ENCODE peak calls at places on chromosomes 16 and 17, in six cellular contexts. W is transverse colon; N is CD8-positive, alpha-beta memory T cell; T is fibroblast of mammary gland; C is mucosa of descending colon; L is right atrium auricular region. V is an unnamed sample.

GRCh38 chr16:28012031-28012445 is 51.5 kb downstream of the GSG1L start:
- DNase-seq in W (no peak), N (no peak), T (peak), L (no peak), C (no peak), V (no peak)

GRCh38 chr17:60415146-60415545 is 7.1 kb upstream of the CHCT1 start:
- DNase-seq in T (no peak), W (no peak), L (no peak), C (no peak), N (no peak), V (no peak)

GRCh38 chr16:74521691-74522090 is 85.2 kb downstream of the GLG1 start:
- DNase-seq in W (no peak), N (no peak), T (peak), C (no peak), L (no peak), V (no peak)

GRCh38 chr16:48365030-48365600 is 20.1 kb downstream of the SIAH1 start:
- DNase-seq in C (no peak), W (no peak), N (no peak), L (no peak), T (peak), V (no peak)

GRCh38 chr17:58083491-58084316 is 485 bp downstream of the DYNLL2 start:
- DNase-seq in C (peak), W (peak), L (no peak), N (peak), T (peak), V (no peak)

GRCh38 chr17:28406478-28406824 is 439 bp upstream of the SLC46A1 start:
- DNase-seq in T (peak), C (no peak), N (no peak), W (no peak), L (no peak), V (no peak)

GRCh38 chr17:47703191-47703591 is 9.2 kb downstream of the TBKBP1 start:
- DNase-seq in N (peak), L (no peak), C (peak), T (no peak), W (peak), V (no peak)

GRCh38 chr16:14455577-14455976 is 174.5 kb downstream of the PARN start:
- DNase-seq in W (no peak), T (peak), N (no peak), L (no peak), C (no peak), V (no peak)

GRCh38 chr17:46770818-46771600 is 47.5 kb downstream of the WNT3 start:
- DNase-seq in W (peak), T (peak), N (peak), L (no peak), C (peak), V (no peak)

GRCh38 chr16:66298571-66299120 is 67.8 kb upstream of the CDH5 start:
- DNase-seq in L (peak), C (no peak), N (no peak), T (no peak), W (no peak), V (no peak)

GRCh38 chr17:38874505-38875419 is 4.9 kb downstream of the LASP1 start:
- DNase-seq in L (no peak), T (no peak), N (no peak), C (no peak), W (no peak), V (no peak)

GRCh38 chr17:57436565-57436964 is 180.2 kb downstream of the MSI2 start:
- DNase-seq in L (no peak), C (no peak), T (no peak), N (no peak), W (no peak), V (no peak)

GRCh38 chr16:67336646-67337045 is 10.0 kb downstream of the LRRC36 start:
- DNase-seq in C (no peak), T (peak), N (no peak), W (no peak), L (no peak), V (no peak)

GRCh38 chr16:66476328-66477027 is 49.4 kb downstream of the BEAN1 start:
- DNase-seq in L (peak), T (no peak), C (peak), N (peak), W (no peak), V (no peak)

DNA sequence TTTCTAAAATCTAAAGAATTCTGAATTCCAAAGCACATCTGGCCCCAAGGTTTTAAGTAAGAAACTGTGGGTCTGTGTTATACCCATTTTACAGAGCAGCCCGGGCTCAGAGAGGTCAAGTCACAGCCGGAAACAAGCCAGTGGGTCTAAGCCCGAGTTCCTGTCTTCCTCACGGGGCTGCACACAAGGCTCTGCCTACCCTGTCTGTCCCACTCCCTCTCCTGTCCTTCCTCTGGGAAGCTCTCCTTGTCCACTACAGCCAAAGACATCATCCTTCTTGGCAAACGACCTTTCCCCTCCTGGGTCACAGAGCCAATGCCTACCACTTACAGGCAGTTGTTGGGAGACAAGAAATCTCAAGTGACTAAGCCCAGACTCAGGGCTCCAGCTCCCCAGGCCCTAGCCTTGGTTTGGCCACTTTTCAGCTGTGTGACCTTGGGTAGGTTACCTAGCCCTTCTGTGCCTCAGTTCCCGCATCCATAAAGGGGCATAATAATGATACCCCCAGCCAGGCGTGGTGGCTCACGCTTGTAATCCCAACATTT is 55.6 kb upstream of the MAP3K14 start:
- DNase-seq in W (no peak), L (no peak), N (no peak), T (peak), C (no peak), V (no peak)
- H3K4me3 ChIP-seq in W (no peak), L (no peak), N (no peak), T (no peak), C (no peak), V (no peak)

DNA sequence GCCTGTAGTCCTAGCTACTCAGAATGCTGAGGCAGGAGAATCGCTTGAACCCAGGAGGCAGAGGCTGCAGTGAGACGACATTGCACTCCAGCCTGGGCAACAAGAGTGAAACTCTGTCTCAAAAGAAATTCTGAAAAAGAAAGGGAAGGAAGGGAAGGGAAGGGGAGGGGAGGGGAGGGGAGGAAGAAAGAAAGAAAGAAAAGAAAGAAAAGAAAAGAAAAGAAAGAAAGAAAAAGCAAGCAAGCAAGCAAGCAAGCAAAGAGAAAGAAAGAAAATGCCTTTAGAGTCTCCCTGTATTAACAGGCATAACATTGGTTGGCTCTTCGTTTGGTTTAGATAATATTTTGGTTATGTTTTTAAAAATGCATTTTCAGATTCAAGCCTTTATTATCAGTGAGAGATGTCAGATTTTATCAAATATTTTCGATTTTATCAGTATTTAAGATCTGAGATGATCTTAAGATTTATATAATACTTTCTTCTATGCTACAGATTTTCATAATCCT is 281.1 kb downstream of the NPIPA8 start:
- DNase-seq in L (no peak), W (no peak), N (no peak), C (no peak), T (no peak), V (no peak)
- H3K4me3 ChIP-seq in L (no peak), W (no peak), N (no peak), C (no peak), T (no peak), V (no peak)

GRCh38 chr16:31477220-31478216 is 5.4 kb upstream of the SLC5A2 start:
- DNase-seq in L (no peak), N (peak), T (no peak), C (peak), W (peak), V (no peak)
- H3K4me3 ChIP-seq in L (peak), N (peak), T (no peak), C (peak), W (peak), V (peak)

GRCh38 chr17:73950515-73950914 is 253.0 kb upstream of the RPL38 start:
- DNase-seq in L (no peak), C (no peak), T (no peak), N (no peak), W (no peak), V (no peak)

GRCh38 chr17:73952498-73953205 is 250.8 kb upstream of the RPL38 start:
- DNase-seq in N (no peak), C (peak), T (peak), L (no peak), W (peak), V (no peak)

GRCh38 chr17:73949903-73950302 is 253.6 kb upstream of the RPL38 start:
- DNase-seq in N (no peak), T (no peak), W (no peak), C (no peak), L (no peak), V (no peak)

GRCh38 chr17:73953206-73954033 is 250.1 kb upstream of the RPL38 start:
- DNase-seq in W (no peak), N (no peak), T (no peak), L (no peak), C (no peak), V (no peak)

DNA sequence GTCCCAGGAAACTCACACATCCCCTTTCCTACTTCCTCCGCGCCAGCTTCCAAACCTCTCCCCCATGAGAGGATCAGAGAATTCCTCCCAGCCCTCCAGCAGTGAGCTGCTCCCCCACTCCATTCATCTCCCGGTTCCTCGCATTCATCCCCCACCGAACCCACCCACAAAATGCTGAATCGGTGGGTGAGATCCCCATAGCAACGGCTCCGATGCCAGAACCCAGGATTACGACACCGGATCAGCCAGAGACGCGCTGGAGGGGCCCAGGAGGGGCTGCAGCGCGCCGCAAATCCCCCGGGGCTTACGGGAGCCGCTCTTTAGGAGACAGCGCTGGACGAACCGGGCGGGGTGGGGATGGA is 251.4 kb upstream of the RPL38 start:
- DNase-seq in L (no peak), W (no peak), C (no peak), N (no peak), T (no peak), V (no peak)
- H3K4me3 ChIP-seq in L (peak), W (peak), C (no peak), N (no peak), T (peak), V (no peak)

DNA sequence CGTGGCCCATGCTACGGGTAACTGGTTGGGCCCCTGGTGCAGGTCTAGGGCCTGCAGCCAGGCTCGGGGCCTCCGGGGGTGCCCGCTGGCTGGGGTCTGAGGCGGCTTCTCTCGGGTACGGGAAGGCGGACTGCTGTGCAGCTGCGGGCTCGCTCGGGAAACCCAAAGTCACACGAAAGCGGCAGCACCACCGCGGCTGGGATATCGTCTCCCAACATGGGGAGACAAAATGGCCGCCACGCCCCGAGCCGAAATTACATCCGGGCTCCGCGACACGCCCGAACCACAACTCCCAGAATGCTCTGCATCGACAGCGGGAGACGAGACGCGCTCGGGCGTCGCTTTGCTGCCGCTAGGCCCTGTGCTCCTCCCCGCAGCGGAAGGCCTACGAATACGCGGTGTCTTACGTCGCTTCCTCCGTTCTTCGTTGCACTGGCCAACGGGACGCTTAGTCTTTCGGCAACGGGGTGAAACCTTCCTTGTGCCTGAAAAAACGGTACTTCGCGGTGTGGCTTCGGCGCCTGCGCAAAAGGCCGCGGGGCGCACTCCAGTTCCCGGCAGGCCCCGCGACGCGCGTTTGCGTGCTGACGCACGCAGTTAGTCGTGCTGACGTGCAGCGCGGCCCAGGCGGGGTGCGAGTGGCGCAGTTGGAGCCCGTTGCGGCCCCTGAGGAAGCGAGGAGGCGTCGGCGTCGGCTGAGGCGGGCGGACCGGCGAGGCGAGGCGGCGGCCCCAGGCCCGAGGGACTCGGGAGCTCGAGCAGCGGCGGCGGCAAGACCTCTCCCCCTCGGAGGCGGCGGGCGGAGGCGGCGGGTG is at the start of gene SRRM2:
- DNase-seq in L (peak), W (peak), C (peak), T (peak), N (peak), V (peak)
- H3K4me3 ChIP-seq in L (peak), W (peak), C (peak), T (peak), N (peak), V (peak)

DNA sequence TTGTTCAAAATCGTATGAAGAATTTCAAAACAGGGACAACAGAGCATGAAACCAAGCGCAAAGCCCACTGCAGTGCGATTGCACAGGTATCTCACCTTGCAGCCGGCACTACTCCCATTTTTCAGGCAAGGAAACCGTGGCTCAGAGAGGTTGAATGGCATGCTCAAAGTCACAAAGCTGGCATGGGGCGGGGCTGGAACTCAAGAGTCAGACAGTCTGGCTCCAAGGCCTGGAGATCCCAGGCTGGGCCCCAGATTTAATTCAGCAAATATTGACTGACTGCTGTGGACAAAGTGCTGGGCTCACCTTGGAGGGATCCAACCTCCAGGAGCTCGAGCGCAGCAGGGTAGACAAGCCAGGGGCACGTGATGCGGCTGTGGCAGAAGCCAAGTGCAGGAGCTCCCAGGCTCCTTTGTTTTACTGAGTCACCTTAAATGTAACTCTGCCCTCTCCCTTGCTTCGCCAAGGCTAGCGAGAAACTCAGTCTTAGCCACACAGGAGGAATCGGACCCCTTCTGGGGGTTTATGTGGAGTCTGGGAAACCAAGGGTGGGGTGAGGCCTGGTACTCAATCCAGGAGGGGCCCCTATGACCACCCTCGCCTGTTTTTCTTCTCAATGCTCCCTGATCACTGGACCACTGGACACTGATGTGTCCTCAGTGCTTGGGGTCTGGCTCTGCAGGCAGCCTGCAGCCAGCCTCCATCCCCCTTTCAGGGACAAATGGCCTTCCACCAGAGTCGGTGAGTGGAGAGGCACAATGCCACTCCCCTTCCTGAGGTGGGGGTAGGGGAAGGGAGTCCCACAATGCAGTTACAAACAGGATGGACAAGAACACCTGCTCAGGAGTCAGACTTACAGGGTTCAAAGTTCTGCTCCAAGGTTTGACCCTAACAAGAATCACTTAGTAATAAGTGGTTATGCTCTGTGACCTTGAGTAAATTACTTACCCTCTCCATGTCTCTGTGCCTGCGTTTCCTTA is 3.9 kb upstream of the SPATA20 start:
- DNase-seq in L (no peak), N (no peak), W (peak), T (no peak), C (peak), V (no peak)
- H3K4me3 ChIP-seq in L (no peak), N (peak), W (peak), T (no peak), C (no peak), V (no peak)

GRCh38 chr17:49497147-49498036 is 2.3 kb downstream of the NGFR start:
- DNase-seq in C (no peak), T (peak), L (peak), W (peak), N (no peak), V (no peak)
- H3K4me3 ChIP-seq in C (no peak), T (no peak), L (peak), W (peak), N (peak), V (no peak)

DNA sequence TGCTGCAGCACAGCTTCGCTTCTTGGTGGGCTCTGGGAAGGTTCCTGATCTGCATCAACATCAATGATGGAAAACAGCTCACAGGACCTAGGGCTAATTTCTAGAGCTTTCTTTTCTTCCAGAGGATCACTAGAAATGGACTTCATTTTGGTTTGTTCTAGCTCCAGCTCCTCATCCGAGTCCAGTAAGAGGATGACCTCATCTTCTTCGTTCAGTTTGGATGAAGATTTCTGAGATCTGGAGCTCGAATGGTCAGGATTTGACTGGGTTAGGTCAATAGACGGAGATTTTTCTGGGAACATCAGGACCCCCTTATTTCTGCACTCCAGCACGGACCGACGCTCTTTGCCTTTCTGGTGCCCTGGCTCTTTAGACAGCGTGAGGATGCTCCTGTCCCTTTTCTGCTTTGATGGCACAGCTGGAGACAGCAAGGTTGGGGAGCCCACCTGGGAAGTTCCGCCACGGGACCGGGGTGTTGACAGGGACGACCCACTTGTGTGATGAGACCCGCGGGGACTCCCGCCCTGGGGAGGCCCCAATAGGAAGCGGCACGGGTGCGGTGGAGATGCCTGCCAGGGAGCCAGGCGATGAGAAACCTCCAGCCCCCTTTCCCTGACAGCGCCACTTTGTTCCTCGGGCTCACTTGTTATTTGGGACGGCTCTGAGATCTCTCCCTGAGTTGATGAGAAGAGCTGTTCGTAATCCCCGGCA is 12.9 kb upstream of the NLRC3 start:
- DNase-seq in T (no peak), N (no peak), L (no peak), C (no peak), W (no peak), V (no peak)
- H3K4me3 ChIP-seq in T (no peak), N (no peak), L (no peak), C (no peak), W (no peak), V (no peak)

DNA sequence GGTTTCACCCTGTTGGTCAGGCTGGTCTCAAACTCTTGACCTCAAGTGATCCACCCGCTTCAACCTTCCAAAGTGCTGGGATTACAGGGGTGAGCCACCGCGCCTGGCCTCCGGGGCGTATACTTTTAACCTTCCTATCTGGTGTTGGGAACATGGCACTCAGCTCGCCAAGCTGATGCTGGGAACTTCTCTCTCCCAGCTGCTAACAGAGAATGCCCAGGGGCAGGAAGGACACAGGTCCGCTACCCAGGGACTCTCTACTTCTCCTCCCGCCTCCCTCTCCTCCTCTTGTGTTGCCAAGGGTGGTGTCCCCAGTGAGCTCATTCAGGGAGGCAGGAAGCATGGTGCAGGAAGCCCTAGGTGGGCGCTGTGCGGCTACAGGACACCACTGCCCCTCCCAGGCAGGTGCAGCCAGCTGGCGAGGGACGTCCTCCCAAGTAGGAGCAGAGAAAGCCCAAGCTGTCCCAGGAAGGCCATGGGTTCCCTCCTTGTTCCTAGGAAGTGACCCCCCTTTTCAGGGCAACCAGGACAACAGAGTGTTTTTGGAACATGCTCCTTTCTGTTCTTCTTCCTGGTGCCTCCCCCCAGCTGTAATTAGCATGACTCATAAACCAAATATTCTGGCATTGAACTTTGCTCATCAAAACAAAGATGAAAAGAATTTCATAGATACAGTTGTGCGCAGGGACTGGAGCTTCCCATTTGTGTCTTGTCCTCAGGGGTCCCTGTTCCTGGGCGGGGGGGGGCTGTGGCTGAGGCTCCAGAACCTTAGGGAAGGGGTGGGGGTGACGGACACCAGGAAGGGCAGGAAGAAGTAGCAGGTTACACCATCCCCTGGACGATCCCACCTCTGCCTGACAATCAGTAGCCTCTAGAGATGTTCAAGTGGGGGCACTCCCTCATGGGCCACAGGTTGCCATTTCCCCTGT is 2.6 kb downstream of the C1QTNF1 start:
- DNase-seq in C (peak), N (no peak), W (peak), L (no peak), T (peak), V (no peak)
- H3K4me3 ChIP-seq in C (no peak), N (no peak), W (no peak), L (peak), T (no peak), V (no peak)